ENCODE peak calls at places on chromosomes 11 and 22, in six cellular contexts. X is hepatocyte, J is pancreas, U is cardiac fibroblast, B is AG04450, A is psoas muscle. N is an unnamed sample.

GRCh38 chr11:14237333-14237988 is 121.5 kb downstream of the RRAS2 start:
- DNase-seq in X (no peak), J (no peak), U (no peak), B (no peak), A (no peak), N (no peak)

GRCh38 chr11:3164540-3165151 is 464 bp downstream of the OSBPL5 start:
- DNase-seq in X (no peak), J (no peak), U (no peak), B (no peak), A (peak), N (no peak)

GRCh38 chr11:42555197-42555596 is 756.6 kb upstream of the API5 start:
- DNase-seq in X (peak), J (no peak), U (no peak), B (no peak), A (no peak), N (no peak)

GRCh38 chr11:65204646-65205601 is 23.2 kb downstream of the CAPN1 start:
- DNase-seq in X (peak), J (no peak), U (peak), B (no peak), A (peak), N (peak)

GRCh38 chr11:104764718-104765045 is 133.6 kb downstream of the CASP12 start:
- DNase-seq in X (no peak), J (no peak), U (no peak), B (no peak), A (no peak), N (no peak)

GRCh38 chr11:102850973-102851745 is 7.8 kb upstream of the MMP3 start:
- DNase-seq in X (no peak), J (no peak), U (peak), B (peak), A (no peak), N (peak)

GRCh38 chr11:13338437-13339069 is 61.0 kb downstream of the BMAL1 start:
- DNase-seq in X (no peak), J (no peak), U (peak), B (no peak), A (no peak), N (peak)

GRCh38 chr11:120794748-120795147 is 229.2 kb upstream of the TBCEL start:
- DNase-seq in X (no peak), J (no peak), U (no peak), B (no peak), A (no peak), N (no peak)

GRCh38 chr22:17171016-17171312 is 11.9 kb upstream of the HDHD5 start:
- DNase-seq in X (no peak), J (no peak), U (no peak), B (no peak), A (no peak), N (no peak)

GRCh38 chr22:31343235-31344191 is 2.6 kb downstream of the PATZ1 start:
- DNase-seq in X (peak), J (peak), U (peak), B (no peak), A (no peak), N (no peak)

GRCh38 chr11:1238767-1239595 is 16.1 kb downstream of the MUC5B start:
- DNase-seq in X (peak), J (peak), U (no peak), B (no peak), A (no peak), N (no peak)

GRCh38 chr22:50271519-50271970 is 1.4 kb upstream of the MAPK11 start:
- DNase-seq in X (peak), J (no peak), U (peak), B (no peak), A (no peak), N (peak)

GRCh38 chr11:398826-399225 is 4.8 kb downstream of the PKP3 start:
- DNase-seq in X (no peak), J (no peak), U (peak), B (no peak), A (no peak), N (peak)

GRCh38 chr22:17870408-17870807 is 96.1 kb upstream of the BID start:
- DNase-seq in X (no peak), J (no peak), U (no peak), B (no peak), A (no peak), N (no peak)

GRCh38 chr11:128521697-128522062 is 65.7 kb downstream of the ETS1 start:
- DNase-seq in X (no peak), J (peak), U (peak), B (no peak), A (peak), N (peak)

GRCh38 chr11:14519692-14520085 is 497 bp downstream of the PSMA1 start:
- DNase-seq in X (no peak), J (no peak), U (peak), B (no peak), A (no peak), N (no peak)

GRCh38 chr11:121928597-121929580 is 187.1 kb downstream of the BLID start:
- DNase-seq in X (no peak), J (no peak), U (no peak), B (no peak), A (no peak), N (no peak)

GRCh38 chr22:33054276-33054675 is 3.9 kb downstream of the SYN3 start:
- DNase-seq in X (no peak), J (no peak), U (no peak), B (no peak), A (no peak), N (no peak)

GRCh38 chr11:29119691-29120328 is 897.0 kb downstream of the KCNA4 start:
- DNase-seq in X (peak), J (no peak), U (peak), B (peak), A (no peak), N (peak)

GRCh38 chr11:84384637-84385227 is 1098.6 kb upstream of the CCDC90B start:
- DNase-seq in X (peak), J (peak), U (peak), B (peak), A (no peak), N (peak)

GRCh38 chr11:101612481-101612880 is 28.7 kb upstream of the TRPC6 start:
- DNase-seq in X (no peak), J (no peak), U (no peak), B (no peak), A (no peak), N (no peak)

GRCh38 chr11:36376315-36376887 is 80.3 kb downstream of the PRR5L start:
- DNase-seq in X (peak), J (peak), U (peak), B (no peak), A (no peak), N (peak)

GRCh38 chr22:25750569-25751173 is 8.7 kb downstream of the MYO18B start:
- DNase-seq in X (no peak), J (no peak), U (no peak), B (no peak), A (peak), N (no peak)

GRCh38 chr11:119663279-119663678 is 65.7 kb downstream of the NECTIN1 start:
- DNase-seq in X (no peak), J (no peak), U (no peak), B (no peak), A (no peak), N (no peak)

GRCh38 chr11:39365809-39366436 is 2093.5 kb downstream of the LRRC4C start:
- DNase-seq in X (peak), J (no peak), U (peak), B (no peak), A (no peak), N (peak)

GRCh38 chr11:82701847-82702520 is 31.7 kb downstream of the FAM181B start:
- DNase-seq in X (peak), J (peak), U (peak), B (no peak), A (no peak), N (peak)

GRCh38 chr11:32176223-32176811 is 85.4 kb downstream of the RCN1 start:
- DNase-seq in X (peak), J (peak), U (peak), B (peak), A (peak), N (peak)

GRCh38 chr11:118635642-118636041 is 28.2 kb downstream of the PHLDB1 start:
- DNase-seq in X (no peak), J (no peak), U (no peak), B (no peak), A (no peak), N (no peak)

GRCh38 chr11:118636569-118637290 is 29.3 kb downstream of the PHLDB1 start:
- DNase-seq in X (no peak), J (no peak), U (peak), B (no peak), A (no peak), N (no peak)

GRCh38 chr11:118634435-118635236 is 27.2 kb downstream of the PHLDB1 start:
- DNase-seq in X (peak), J (peak), U (peak), B (no peak), A (peak), N (peak)

GRCh38 chr11:118633979-118634378 is 26.6 kb downstream of the PHLDB1 start:
- DNase-seq in X (no peak), J (no peak), U (peak), B (no peak), A (no peak), N (no peak)

DNA sequence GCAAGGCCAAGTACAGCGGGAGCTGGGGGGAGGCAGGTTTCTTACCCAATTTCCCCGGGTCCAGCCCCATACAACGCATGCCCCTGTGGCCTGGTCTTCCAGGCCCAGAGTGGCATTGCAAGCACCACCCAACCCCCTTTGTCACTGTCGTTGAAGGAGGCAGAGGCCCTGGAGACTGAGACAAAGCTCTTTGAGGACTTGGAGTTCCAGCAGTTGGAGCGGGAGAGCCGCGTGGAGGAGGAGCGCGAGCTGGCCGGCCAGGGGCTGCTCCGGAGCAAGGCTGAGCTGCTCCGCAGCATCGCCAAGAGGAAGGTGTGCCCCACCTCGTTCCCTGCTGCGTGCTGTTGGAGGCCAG is 27.8 kb downstream of the PHLDB1 start:
- DNase-seq in X (no peak), J (no peak), U (no peak), B (no peak), A (no peak), N (no peak)
- H3K4me3 ChIP-seq in X (no peak), J (no peak), U (no peak), B (no peak), A (peak), N (no peak)

GRCh38 chr22:27125539-27125938 is 468.2 kb downstream of the MIAT start:
- DNase-seq in X (no peak), J (no peak), U (no peak), B (no peak), A (no peak), N (no peak)

GRCh38 chr22:27130949-27131745 is 473.8 kb downstream of the MIAT start:
- DNase-seq in X (no peak), J (no peak), U (peak), B (no peak), A (no peak), N (no peak)

GRCh38 chr22:27132400-27132799 is 475.0 kb downstream of the MIAT start:
- DNase-seq in X (no peak), J (no peak), U (no peak), B (no peak), A (no peak), N (no peak)

GRCh38 chr22:27128461-27129080 is 471.2 kb downstream of the MIAT start:
- DNase-seq in X (no peak), J (no peak), U (no peak), B (no peak), A (no peak), N (no peak)

DNA sequence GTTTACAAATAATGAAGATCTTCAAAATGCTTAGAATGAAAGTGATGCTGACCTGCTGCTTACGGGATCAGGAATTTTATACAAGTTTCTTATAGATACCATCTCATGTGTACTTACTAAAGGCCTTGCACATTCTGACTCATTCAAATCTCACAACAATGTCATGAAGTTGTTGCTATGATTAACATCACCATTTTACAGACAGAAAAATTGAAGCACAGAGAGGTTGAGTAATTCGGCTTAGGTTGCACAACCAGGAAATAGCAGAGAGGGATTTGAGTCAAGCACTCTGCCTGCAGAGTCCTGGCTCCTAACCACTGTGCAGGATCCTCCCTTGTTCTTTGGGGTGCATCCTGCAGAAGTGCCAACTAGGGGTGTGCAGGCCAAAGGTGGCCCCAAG is 471.9 kb downstream of the MIAT start:
- DNase-seq in X (no peak), J (no peak), U (peak), B (no peak), A (no peak), N (peak)
- TF ChIP-seq CTCF in X (no peak), J (no peak), U (no peak), B (no peak), A (no peak), N (no peak)

DNA sequence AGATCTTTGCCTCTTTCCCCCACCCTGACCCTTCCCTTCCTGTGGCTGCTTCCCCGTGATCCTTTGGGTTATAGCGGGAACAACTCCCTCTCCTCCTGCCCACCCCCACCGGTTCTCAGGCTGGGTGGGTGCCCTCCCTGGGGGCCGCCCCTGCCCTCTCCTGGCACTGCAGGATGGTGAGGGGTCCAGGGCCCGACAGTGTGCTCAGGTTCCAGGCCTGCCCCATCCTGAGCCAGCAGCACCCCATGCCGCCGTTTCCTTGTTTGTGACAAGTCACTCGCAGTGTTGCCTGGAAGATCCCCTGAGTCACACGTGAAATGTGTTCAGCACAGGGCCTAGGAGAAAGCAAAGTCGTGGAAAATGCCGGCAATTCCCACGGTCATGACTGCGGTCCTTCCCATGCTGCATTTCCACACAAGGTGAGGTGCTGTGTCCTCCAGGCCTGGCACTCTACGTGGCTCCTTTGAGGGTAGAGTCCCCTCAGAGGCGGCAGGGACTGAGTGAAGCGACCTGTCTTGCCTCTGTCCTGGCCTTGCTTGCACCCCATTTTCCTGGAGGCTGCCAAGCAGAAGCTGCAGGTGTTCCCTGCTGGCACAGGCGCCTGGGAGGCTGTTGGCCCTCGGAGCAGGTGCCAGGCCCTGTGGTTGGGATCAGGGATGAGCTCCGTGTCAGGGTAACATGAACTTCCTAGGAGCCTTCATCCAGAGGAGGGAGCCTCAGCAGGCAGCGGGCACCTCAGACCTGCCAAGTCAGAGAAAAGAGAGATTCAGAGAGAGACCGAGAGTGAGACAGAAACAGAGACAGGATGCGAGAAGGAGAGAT is 80.5 kb upstream of the LINC01488 start:
- DNase-seq in X (no peak), J (no peak), U (no peak), B (no peak), A (no peak), N (no peak)
- H3K4me3 ChIP-seq in X (no peak), J (no peak), U (no peak), B (no peak), A (no peak), N (no peak)

GRCh38 chr11:110711776-110712642 is at the start of gene ARHGAP20:
- DNase-seq in X (peak), J (peak), U (peak), B (no peak), A (peak), N (peak)
- TF ChIP-seq CTCF in X (no peak), J (no peak), U (no peak), B (no peak), A (no peak), N (peak)

GRCh38 chr11:33753304-33753703 is 17.1 kb upstream of the CD59 start:
- DNase-seq in X (no peak), J (no peak), U (peak), B (peak), A (peak), N (peak)
- H3K4me3 ChIP-seq in X (no peak), J (no peak), U (no peak), B (no peak), A (peak), N (no peak)

DNA sequence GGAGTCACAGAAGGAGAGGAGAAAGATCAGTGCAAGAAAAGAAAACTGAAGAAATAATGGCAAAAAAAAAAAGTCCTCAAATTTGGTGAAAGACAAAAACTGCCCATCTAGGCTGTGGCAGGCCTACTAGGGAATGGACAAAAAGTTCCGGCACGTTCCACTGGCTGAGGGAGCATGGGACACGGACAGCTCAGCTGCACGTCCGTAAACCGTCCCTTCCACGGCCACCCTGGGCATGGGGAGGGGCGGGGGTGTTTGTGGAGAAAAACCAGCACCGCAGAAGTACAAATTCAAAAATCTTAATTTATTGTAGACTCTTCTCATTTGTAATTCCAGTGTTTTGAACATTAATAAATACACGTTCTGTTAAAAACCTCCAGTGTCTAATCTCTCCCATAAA is 25.4 kb downstream of the TRMU start:
- DNase-seq in X (no peak), J (no peak), U (no peak), B (no peak), A (no peak), N (no peak)
- TF ChIP-seq CTCF in X (no peak), J (no peak), U (no peak), B (no peak), A (no peak), N (no peak)

DNA sequence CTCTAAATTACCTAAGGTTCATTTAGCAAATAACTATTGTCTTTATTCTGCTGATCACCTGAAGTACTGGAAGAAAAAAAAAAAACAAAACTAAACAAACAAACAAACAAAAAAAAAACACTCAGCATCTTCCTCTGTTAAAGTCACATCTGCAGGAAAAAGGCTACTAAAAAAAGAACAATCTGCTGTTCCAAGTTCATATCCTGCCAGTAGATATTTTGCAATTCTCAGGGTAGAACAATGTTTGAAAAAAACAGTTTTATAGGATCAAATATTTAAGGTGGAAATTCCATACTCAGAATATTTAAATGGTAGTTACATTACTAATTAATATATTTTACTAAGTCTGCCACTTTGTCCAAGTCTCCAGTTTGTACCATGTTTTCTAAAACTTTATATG is 175.2 kb downstream of the SBF2 start:
- DNase-seq in X (no peak), J (no peak), U (peak), B (no peak), A (no peak), N (peak)
- H3K4me3 ChIP-seq in X (no peak), J (no peak), U (no peak), B (no peak), A (no peak), N (no peak)

GRCh38 chr11:66744485-66745355 is 15.7 kb upstream of the SPTBN2 start:
- DNase-seq in X (peak), J (peak), U (peak), B (no peak), A (peak), N (peak)
- TF ChIP-seq CTCF in X (no peak), J (no peak), U (no peak), B (no peak), A (no peak), N (no peak)

GRCh38 chr22:42277988-42278776 is 7.7 kb upstream of the TCF20 start:
- DNase-seq in X (peak), J (no peak), U (peak), B (no peak), A (peak), N (no peak)
- H3K4me3 ChIP-seq in X (no peak), J (no peak), U (no peak), B (no peak), A (no peak), N (no peak)